ENCODE peak calls at places on chromosomes 5 and 9, in six cellular contexts. One of them, this sample, is unnamed.

GRCh38 chr5:15021286-15022046 is 149.9 kb upstream of the ANKH start:
- DNase-seq in GM20000: no peak
- DNase-seq in OCI-LY7: no peak
- DNase-seq in PC-3: peak
- DNase-seq in fibroblast of the aortic adventitia: peak
- DNase-seq in activated B cell treated with CpG ODN at 0.5 μM for 24 hours: no peak
- DNase-seq in this sample: no peak

GRCh38 chr9:134275379-134275778 is 50.9 kb upstream of the RXRA start:
- DNase-seq in GM20000: no peak
- DNase-seq in OCI-LY7: peak
- DNase-seq in PC-3: no peak
- DNase-seq in fibroblast of the aortic adventitia: no peak
- DNase-seq in activated B cell treated with CpG ODN at 0.5 μM for 24 hours: no peak
- DNase-seq in this sample: no peak

GRCh38 chr5:157222506-157223230 is 42.0 kb downstream of the ITK start:
- DNase-seq in GM20000: no peak
- DNase-seq in OCI-LY7: no peak
- DNase-seq in PC-3: peak
- DNase-seq in fibroblast of the aortic adventitia: peak
- DNase-seq in activated B cell treated with CpG ODN at 0.5 μM for 24 hours: no peak
- DNase-seq in this sample: peak

GRCh38 chr9:111037744-111038335 is 430 bp downstream of the LPAR1 start:
- DNase-seq in GM20000: peak
- DNase-seq in OCI-LY7: no peak
- DNase-seq in PC-3: peak
- DNase-seq in fibroblast of the aortic adventitia: peak
- DNase-seq in activated B cell treated with CpG ODN at 0.5 μM for 24 hours: no peak
- DNase-seq in this sample: no peak

GRCh38 chr5:133317558-133317957 is 265.7 kb downstream of the HSPA4 start:
- DNase-seq in GM20000: no peak
- DNase-seq in OCI-LY7: peak
- DNase-seq in PC-3: no peak
- DNase-seq in fibroblast of the aortic adventitia: no peak
- DNase-seq in activated B cell treated with CpG ODN at 0.5 μM for 24 hours: no peak
- DNase-seq in this sample: peak

GRCh38 chr5:154648706-154649105 is 106.5 kb upstream of the LARP1 start:
- DNase-seq in GM20000: no peak
- DNase-seq in OCI-LY7: no peak
- DNase-seq in PC-3: no peak
- DNase-seq in fibroblast of the aortic adventitia: peak
- DNase-seq in activated B cell treated with CpG ODN at 0.5 μM for 24 hours: no peak
- DNase-seq in this sample: no peak

GRCh38 chr5:171750316-171750788 is 35.3 kb upstream of the SMIM23 start:
- DNase-seq in GM20000: no peak
- DNase-seq in OCI-LY7: peak
- DNase-seq in PC-3: peak
- DNase-seq in fibroblast of the aortic adventitia: peak
- DNase-seq in activated B cell treated with CpG ODN at 0.5 μM for 24 hours: no peak
- DNase-seq in this sample: peak

GRCh38 chr5:72943307-72943706 is 12.5 kb upstream of the FCHO2 start:
- DNase-seq in GM20000: no peak
- DNase-seq in OCI-LY7: no peak
- DNase-seq in PC-3: no peak
- DNase-seq in fibroblast of the aortic adventitia: no peak
- DNase-seq in activated B cell treated with CpG ODN at 0.5 μM for 24 hours: no peak
- DNase-seq in this sample: no peak

GRCh38 chr9:110255064-110255416 is 1.3 kb downstream of the TXN start:
- DNase-seq in GM20000: no peak
- DNase-seq in OCI-LY7: peak
- DNase-seq in PC-3: no peak
- DNase-seq in fibroblast of the aortic adventitia: no peak
- DNase-seq in activated B cell treated with CpG ODN at 0.5 μM for 24 hours: peak
- DNase-seq in this sample: peak

GRCh38 chr9:85742630-85742928 is 825 bp upstream of the AGTPBP1 start:
- DNase-seq in GM20000: peak
- DNase-seq in OCI-LY7: no peak
- DNase-seq in PC-3: peak
- DNase-seq in fibroblast of the aortic adventitia: peak
- DNase-seq in activated B cell treated with CpG ODN at 0.5 μM for 24 hours: no peak
- DNase-seq in this sample: no peak

GRCh38 chr5:29811914-29812679 is 1381.4 kb upstream of the CDH6 start:
- DNase-seq in GM20000: no peak
- DNase-seq in OCI-LY7: no peak
- DNase-seq in PC-3: peak
- DNase-seq in fibroblast of the aortic adventitia: no peak
- DNase-seq in activated B cell treated with CpG ODN at 0.5 μM for 24 hours: no peak
- DNase-seq in this sample: no peak

GRCh38 chr9:81649475-81649874 is 39.9 kb downstream of the TLE1 start:
- DNase-seq in GM20000: no peak
- DNase-seq in OCI-LY7: no peak
- DNase-seq in PC-3: no peak
- DNase-seq in fibroblast of the aortic adventitia: no peak
- DNase-seq in activated B cell treated with CpG ODN at 0.5 μM for 24 hours: no peak
- DNase-seq in this sample: no peak

GRCh38 chr9:437066-438015 is 222.7 kb downstream of the DOCK8 start:
- DNase-seq in GM20000: no peak
- DNase-seq in OCI-LY7: no peak
- DNase-seq in PC-3: no peak
- DNase-seq in fibroblast of the aortic adventitia: peak
- DNase-seq in activated B cell treated with CpG ODN at 0.5 μM for 24 hours: no peak
- DNase-seq in this sample: no peak

GRCh38 chr9:129863059-129863690 is 27.9 kb downstream of the USP20 start:
- DNase-seq in GM20000: no peak
- DNase-seq in OCI-LY7: peak
- DNase-seq in PC-3: no peak
- DNase-seq in fibroblast of the aortic adventitia: peak
- DNase-seq in activated B cell treated with CpG ODN at 0.5 μM for 24 hours: no peak
- DNase-seq in this sample: peak

GRCh38 chr9:5895782-5896181 is 5.1 kb downstream of the MLANA start:
- DNase-seq in GM20000: no peak
- DNase-seq in OCI-LY7: no peak
- DNase-seq in PC-3: no peak
- DNase-seq in fibroblast of the aortic adventitia: no peak
- DNase-seq in activated B cell treated with CpG ODN at 0.5 μM for 24 hours: no peak
- DNase-seq in this sample: no peak

GRCh38 chr5:156815988-156816599 is 34.0 kb upstream of the PPP1R2B start:
- DNase-seq in GM20000: peak
- DNase-seq in OCI-LY7: peak
- DNase-seq in PC-3: peak
- DNase-seq in fibroblast of the aortic adventitia: peak
- DNase-seq in activated B cell treated with CpG ODN at 0.5 μM for 24 hours: no peak
- DNase-seq in this sample: peak

GRCh38 chr9:133117271-133118178 is 3.5 kb downstream of the RALGDS start:
- DNase-seq in GM20000: no peak
- DNase-seq in OCI-LY7: no peak
- DNase-seq in PC-3: no peak
- DNase-seq in fibroblast of the aortic adventitia: peak
- DNase-seq in activated B cell treated with CpG ODN at 0.5 μM for 24 hours: no peak
- DNase-seq in this sample: no peak

GRCh38 chr5:11719888-11720481 is 184.3 kb downstream of the CTNND2 start:
- DNase-seq in GM20000: peak
- DNase-seq in OCI-LY7: peak
- DNase-seq in PC-3: peak
- DNase-seq in fibroblast of the aortic adventitia: no peak
- DNase-seq in activated B cell treated with CpG ODN at 0.5 μM for 24 hours: no peak
- DNase-seq in this sample: peak

GRCh38 chr9:15999422-16000339 is 446.8 kb downstream of the CCDC171 start:
- DNase-seq in GM20000: no peak
- DNase-seq in OCI-LY7: no peak
- DNase-seq in PC-3: peak
- DNase-seq in fibroblast of the aortic adventitia: peak
- DNase-seq in activated B cell treated with CpG ODN at 0.5 μM for 24 hours: no peak
- DNase-seq in this sample: no peak

GRCh38 chr9:20811872-20812271 is 127.8 kb downstream of the FOCAD start:
- DNase-seq in GM20000: no peak
- DNase-seq in OCI-LY7: no peak
- DNase-seq in PC-3: peak
- DNase-seq in fibroblast of the aortic adventitia: peak
- DNase-seq in activated B cell treated with CpG ODN at 0.5 μM for 24 hours: no peak
- DNase-seq in this sample: no peak

GRCh38 chr5:159135896-159136531 is 36.3 kb upstream of the EBF1 start:
- DNase-seq in GM20000: no peak
- DNase-seq in OCI-LY7: no peak
- DNase-seq in PC-3: peak
- DNase-seq in fibroblast of the aortic adventitia: peak
- DNase-seq in activated B cell treated with CpG ODN at 0.5 μM for 24 hours: no peak
- DNase-seq in this sample: no peak

GRCh38 chr9:70563437-70564204 is 149.2 kb upstream of the KLF9 start:
- DNase-seq in GM20000: peak
- DNase-seq in OCI-LY7: no peak
- DNase-seq in PC-3: no peak
- DNase-seq in fibroblast of the aortic adventitia: peak
- DNase-seq in activated B cell treated with CpG ODN at 0.5 μM for 24 hours: peak
- DNase-seq in this sample: peak

GRCh38 chr5:9240431-9240830 is 305.4 kb downstream of the SEMA5A start:
- DNase-seq in GM20000: no peak
- DNase-seq in OCI-LY7: no peak
- DNase-seq in PC-3: peak
- DNase-seq in fibroblast of the aortic adventitia: no peak
- DNase-seq in activated B cell treated with CpG ODN at 0.5 μM for 24 hours: no peak
- DNase-seq in this sample: no peak

GRCh38 chr9:132509921-132510874 is 72.2 kb upstream of the BARHL1 start:
- DNase-seq in GM20000: no peak
- DNase-seq in OCI-LY7: no peak
- DNase-seq in PC-3: no peak
- DNase-seq in fibroblast of the aortic adventitia: peak
- DNase-seq in activated B cell treated with CpG ODN at 0.5 μM for 24 hours: no peak
- DNase-seq in this sample: no peak

GRCh38 chr5:565782-566445 is 41.7 kb upstream of the SLC9A3 start:
- DNase-seq in GM20000: no peak
- DNase-seq in OCI-LY7: no peak
- DNase-seq in PC-3: peak
- DNase-seq in fibroblast of the aortic adventitia: peak
- DNase-seq in activated B cell treated with CpG ODN at 0.5 μM for 24 hours: no peak
- DNase-seq in this sample: peak

GRCh38 chr5:122844916-122845252 is 529 bp upstream of the SNX24 start:
- DNase-seq in GM20000: peak
- DNase-seq in OCI-LY7: peak
- DNase-seq in PC-3: no peak
- DNase-seq in fibroblast of the aortic adventitia: no peak
- DNase-seq in activated B cell treated with CpG ODN at 0.5 μM for 24 hours: peak
- DNase-seq in this sample: no peak

GRCh38 chr5:76504901-76505564 is 101.9 kb downstream of the IQGAP2 start:
- DNase-seq in GM20000: no peak
- DNase-seq in OCI-LY7: no peak
- DNase-seq in PC-3: no peak
- DNase-seq in fibroblast of the aortic adventitia: no peak
- DNase-seq in activated B cell treated with CpG ODN at 0.5 μM for 24 hours: no peak
- DNase-seq in this sample: no peak

GRCh38 chr5:139473565-139473964 is 2.8 kb downstream of the SMIM33 start:
- DNase-seq in GM20000: no peak
- DNase-seq in OCI-LY7: no peak
- DNase-seq in PC-3: no peak
- DNase-seq in fibroblast of the aortic adventitia: peak
- DNase-seq in activated B cell treated with CpG ODN at 0.5 μM for 24 hours: no peak
- DNase-seq in this sample: no peak

DNA sequence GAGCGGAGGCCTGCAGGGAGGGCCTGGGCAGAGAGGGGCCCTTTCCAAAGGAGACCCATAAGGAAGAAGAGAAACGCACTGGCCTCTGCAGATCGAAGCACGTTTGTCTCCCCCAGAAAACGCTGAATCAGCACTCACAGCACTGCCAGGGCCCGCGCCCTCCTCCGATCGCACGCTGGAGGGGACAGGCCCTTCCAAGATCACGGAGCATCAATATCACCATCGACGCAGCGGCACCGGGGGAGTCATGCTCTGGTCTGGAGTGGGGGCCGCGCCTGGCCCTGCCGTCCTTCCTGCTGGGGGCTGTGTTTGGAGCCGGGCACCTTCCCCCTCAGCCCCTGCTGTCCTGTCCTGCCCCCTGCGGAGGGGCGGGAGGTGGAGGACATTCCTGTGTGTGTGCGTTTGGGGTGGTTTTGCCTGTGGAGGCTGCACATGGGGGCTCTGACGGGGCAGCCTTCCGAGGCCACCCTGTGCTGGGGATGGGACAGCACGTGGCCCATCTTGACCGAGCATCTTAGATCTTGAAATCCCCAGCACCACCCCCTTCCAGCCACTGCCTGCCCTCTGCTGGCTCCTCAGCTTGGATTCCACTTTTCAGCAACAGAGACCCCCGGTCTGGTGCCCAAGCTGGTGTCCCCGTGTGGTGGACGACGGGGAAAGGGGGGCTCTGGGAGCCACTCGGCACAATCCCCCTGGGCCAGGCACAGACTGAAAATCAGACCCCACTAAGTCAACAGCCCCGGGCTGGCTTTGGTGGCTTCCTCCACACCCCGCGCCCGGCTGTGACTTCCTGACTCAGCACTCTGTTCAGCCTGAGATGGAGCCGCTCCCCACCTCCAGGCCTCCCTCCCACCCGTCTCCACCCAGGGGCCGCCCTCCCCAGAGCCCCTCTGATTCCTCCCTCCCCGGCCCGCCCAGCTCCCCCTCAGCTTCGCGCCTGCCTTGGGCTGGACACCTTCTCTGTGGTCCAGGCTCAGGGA is 8.3 kb downstream of the TMEM250 start:
- DNase-seq in GM20000: no peak
- DNase-seq in OCI-LY7: no peak
- DNase-seq in PC-3: peak
- DNase-seq in fibroblast of the aortic adventitia: peak
- DNase-seq in activated B cell treated with CpG ODN at 0.5 μM for 24 hours: no peak
- DNase-seq in this sample: peak
- TF ChIP-seq CTCF in GM20000: peak
- TF ChIP-seq CTCF in OCI-LY7: no peak
- TF ChIP-seq CTCF in PC-3: peak
- TF ChIP-seq CTCF in fibroblast of the aortic adventitia: peak
- TF ChIP-seq CTCF in activated B cell treated with CpG ODN at 0.5 μM for 24 hours: no peak
- TF ChIP-seq CTCF in this sample: no peak

GRCh38 chr9:77750981-77751340 is 102.8 kb upstream of the GNA14 start:
- DNase-seq in GM20000: no peak
- DNase-seq in OCI-LY7: no peak
- DNase-seq in PC-3: no peak
- DNase-seq in fibroblast of the aortic adventitia: no peak
- DNase-seq in activated B cell treated with CpG ODN at 0.5 μM for 24 hours: no peak
- DNase-seq in this sample: no peak
- TF ChIP-seq CTCF in GM20000: no peak
- TF ChIP-seq CTCF in OCI-LY7: no peak
- TF ChIP-seq CTCF in PC-3: no peak
- TF ChIP-seq CTCF in fibroblast of the aortic adventitia: no peak
- TF ChIP-seq CTCF in activated B cell treated with CpG ODN at 0.5 μM for 24 hours: no peak
- TF ChIP-seq CTCF in this sample: no peak

DNA sequence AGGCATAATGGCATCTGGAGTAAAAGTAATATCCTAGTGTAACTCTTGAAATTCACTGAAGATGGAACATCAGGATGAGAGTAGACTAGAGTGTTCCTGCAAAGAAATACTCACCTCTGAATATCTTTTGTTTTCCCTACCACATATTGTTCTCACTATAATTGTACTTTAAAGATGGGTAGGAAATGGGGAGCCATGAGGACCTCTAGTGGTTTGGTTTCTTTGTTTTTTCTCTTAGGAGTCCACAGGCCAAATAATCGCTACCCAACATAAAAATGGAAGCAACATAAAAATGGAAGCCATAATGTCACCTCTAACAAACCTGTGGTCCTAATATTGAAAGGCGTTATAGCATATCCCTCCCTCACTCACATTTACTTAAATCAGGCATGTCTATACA is 2375.8 kb downstream of the MAT2B start:
- DNase-seq in GM20000: no peak
- DNase-seq in OCI-LY7: no peak
- DNase-seq in PC-3: peak
- DNase-seq in fibroblast of the aortic adventitia: no peak
- DNase-seq in activated B cell treated with CpG ODN at 0.5 μM for 24 hours: no peak
- DNase-seq in this sample: no peak
- TF ChIP-seq CTCF in GM20000: no peak
- TF ChIP-seq CTCF in OCI-LY7: peak
- TF ChIP-seq CTCF in PC-3: no peak
- TF ChIP-seq CTCF in fibroblast of the aortic adventitia: no peak
- TF ChIP-seq CTCF in activated B cell treated with CpG ODN at 0.5 μM for 24 hours: no peak
- TF ChIP-seq CTCF in this sample: no peak

GRCh38 chr5:174698156-174698555 is 26.2 kb upstream of the MSX2 start:
- DNase-seq in GM20000: no peak
- DNase-seq in OCI-LY7: no peak
- DNase-seq in PC-3: no peak
- DNase-seq in fibroblast of the aortic adventitia: no peak
- DNase-seq in activated B cell treated with CpG ODN at 0.5 μM for 24 hours: no peak
- DNase-seq in this sample: no peak
- TF ChIP-seq CTCF in GM20000: no peak
- TF ChIP-seq CTCF in OCI-LY7: no peak
- TF ChIP-seq CTCF in PC-3: no peak
- TF ChIP-seq CTCF in fibroblast of the aortic adventitia: no peak
- TF ChIP-seq CTCF in activated B cell treated with CpG ODN at 0.5 μM for 24 hours: no peak
- TF ChIP-seq CTCF in this sample: no peak

This sample was measured in activated CD8-positive, alpha-beta T cell treated with anti-CD3 and anti-CD28 coated beads for 36 hours.